ENCODE peak calls at places on chromosomes 13 and 19, in eight cellular contexts. N is lower leg skin, Q is heart left ventricle, E is transverse colon, D is A549, L is tibial nerve, C is Peyer's patch, G is adrenal gland. J is an unnamed sample.
A peak's percentile ranks its signal among the peaks of the same experiment; 100 is the strongest.

GRCh38 chr13:52726258-52726657 is 13.4 kb downstream of the CNMD start:
- DNase-seq in N (no peak), Q (no peak), E (no peak), D (no peak), L (no peak), C (no peak), G (no peak), J (no peak)

GRCh38 chr19:29442094-29442493 is 83.7 kb upstream of the VSTM2B start:
- DNase-seq in N (no peak), Q (no peak), E (no peak), D (no peak), L (no peak), C (no peak), G (no peak), J (no peak)

GRCh38 chr13:95560387-95560786 is 7.9 kb downstream of the CLDN10 start:
- DNase-seq in N (no peak), Q (no peak), E (no peak), D (no peak), L (no peak), C (no peak), G (no peak), J (no peak)

GRCh38 chr19:45103625-45104319 is 10.8 kb downstream of the PPP1R37 start:
- DNase-seq in N (no peak), Q (no peak), E (no peak), D (no peak), L (no peak), C (no peak), G (no peak), J (no peak)

GRCh38 chr13:20814224-20814910 is 40.6 kb upstream of the EEF1AKMT1 start:
- DNase-seq in N (peak; percentile 80), Q (peak; percentile 86), E (peak; percentile 60), D (peak; percentile 46), L (peak; percentile 70), C (peak; percentile 66), G (peak; percentile 83), J (no peak)

GRCh38 chr13:46648166-46648607 is 95.2 kb downstream of the LRCH1 start:
- DNase-seq in N (no peak), Q (no peak), E (peak; percentile 64), D (peak; percentile 33), L (no peak), C (no peak), G (no peak), J (peak; percentile 28)

GRCh38 chr13:58583961-58584360 is 952.4 kb downstream of the PCDH17 start:
- DNase-seq in N (no peak), Q (no peak), E (no peak), D (no peak), L (no peak), C (no peak), G (no peak), J (no peak)

GRCh38 chr13:90686438-90686837 is 661.0 kb upstream of the MIR17HG start:
- DNase-seq in N (peak; percentile 19), Q (no peak), E (no peak), D (peak; percentile 1), L (no peak), C (no peak), G (no peak), J (no peak)

GRCh38 chr13:40518481-40518882 is 148.0 kb downstream of the FOXO1 start:
- DNase-seq in N (no peak), Q (no peak), E (no peak), D (no peak), L (no peak), C (no peak), G (no peak), J (no peak)

GRCh38 chr19:10228393-10228792 is 2.7 kb downstream of the S1PR2 start:
- DNase-seq in N (no peak), Q (no peak), E (no peak), D (no peak), L (no peak), C (no peak), G (no peak), J (no peak)

GRCh38 chr13:111616203-111616602 is 295.8 kb downstream of the TEX29 start:
- DNase-seq in N (no peak), Q (no peak), E (no peak), D (no peak), L (no peak), C (no peak), G (no peak), J (no peak)

GRCh38 chr13:109297628-109298027 is 488.8 kb downstream of the IRS2 start:
- DNase-seq in N (no peak), Q (no peak), E (no peak), D (no peak), L (no peak), C (no peak), G (no peak), J (no peak)

GRCh38 chr13:27631156-27631555 is 9.5 kb downstream of the POLR1D start:
- DNase-seq in N (no peak), Q (no peak), E (no peak), D (no peak), L (no peak), C (no peak), G (no peak), J (no peak)

GRCh38 chr19:18023596-18024212 is 15.7 kb downstream of the ARRDC2 start:
- DNase-seq in N (peak; percentile 90), Q (peak; percentile 94), E (peak; percentile 78), D (no peak), L (peak; percentile 89), C (peak; percentile 67), G (peak; percentile 73), J (no peak)

GRCh38 chr19:51251453-51251790 is 542 bp downstream of the SIGLECL1 start:
- DNase-seq in N (no peak), Q (no peak), E (no peak), D (peak; percentile 12), L (no peak), C (no peak), G (no peak), J (no peak)

DNA sequence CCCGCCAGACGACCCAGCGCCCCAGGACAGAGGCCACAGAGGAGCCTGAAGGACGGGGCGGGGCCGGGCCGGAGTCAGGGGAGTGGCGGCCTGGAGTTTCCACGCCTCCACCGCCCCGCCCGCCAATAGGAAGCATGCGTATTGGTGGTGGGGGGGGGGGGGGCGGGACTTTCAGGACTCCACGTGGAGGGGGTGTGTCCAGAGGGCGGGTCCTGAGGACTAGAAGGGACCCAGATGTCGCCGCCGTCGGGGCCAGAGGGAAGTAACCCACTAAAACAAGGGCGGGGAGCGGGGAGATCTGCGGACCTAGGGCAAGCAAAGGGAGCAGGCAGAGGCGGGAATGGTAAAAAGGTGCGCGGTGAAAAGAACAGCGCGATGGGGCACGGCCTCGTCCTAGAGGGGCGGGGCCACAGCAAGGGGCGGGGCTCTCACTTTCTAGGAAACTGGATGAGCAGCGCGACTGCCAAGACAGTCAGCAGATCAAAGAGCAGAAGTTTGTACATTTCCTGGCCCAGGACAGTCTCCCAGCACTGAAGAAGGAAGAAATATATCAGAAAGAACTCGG is 2.8 kb upstream of the LENG1 start:
- DNase-seq in N (peak; percentile 81), Q (peak; percentile 90), E (peak; percentile 95), D (peak; percentile 89), L (peak; percentile 73), C (peak; percentile 96), G (peak; percentile 87), J (peak; percentile 93)
- TF ChIP-seq POLR2A in N (no peak), Q (no peak), E (no peak), D (no peak), L (no peak), C (peak; percentile 60), G (peak; percentile 33), J (no peak)

DNA sequence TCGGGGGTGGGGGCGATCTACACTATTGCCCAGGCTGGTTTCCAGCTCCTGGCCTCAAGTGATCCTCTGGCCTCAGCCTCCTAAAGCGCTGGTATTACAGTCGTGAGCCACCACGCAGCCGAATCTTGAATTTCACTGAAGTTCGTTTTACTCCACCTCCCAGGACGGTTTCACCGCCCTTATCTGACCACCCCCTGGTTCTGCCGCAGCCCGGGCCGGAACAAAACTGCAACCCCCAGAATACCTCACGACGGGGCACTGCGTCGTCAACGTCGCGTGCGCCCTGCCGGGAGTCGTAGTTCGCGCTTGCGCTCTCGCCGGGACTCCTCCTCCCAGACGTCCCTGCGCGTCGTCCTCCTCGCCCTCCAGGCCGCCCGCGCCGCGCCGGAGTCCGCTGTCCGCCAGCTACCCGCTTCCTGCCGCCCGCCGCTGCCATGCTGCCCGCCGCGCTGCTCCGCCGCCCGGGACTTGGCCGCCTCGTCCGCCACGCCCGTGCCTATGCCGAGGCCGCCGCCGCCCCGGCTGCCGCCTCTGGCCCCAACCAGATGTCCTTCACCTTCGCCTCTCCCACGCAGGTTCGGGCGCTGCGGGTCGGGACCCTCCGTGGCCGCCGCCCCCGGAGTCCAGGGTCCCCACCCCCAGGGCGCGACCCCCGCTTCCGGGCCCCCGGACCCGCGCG is at the start of gene ATP5F1D:
- DNase-seq in N (peak; percentile 91), Q (peak; percentile 98), E (peak; percentile 96), D (peak; percentile 94), L (peak; percentile 84), C (peak; percentile 96), G (peak; percentile 93), J (peak; percentile 98)
- TF ChIP-seq POLR2A in N (no peak), Q (peak; percentile 93), E (no peak), D (peak; percentile 71), L (peak; percentile 86), C (peak; percentile 76), G (peak; percentile 82), J (peak; percentile 72)

GRCh38 chr19:1281270-1281894 is 4.3 kb upstream of the EFNA2 start:
- DNase-seq in N (no peak), Q (no peak), E (no peak), D (no peak), L (no peak), C (no peak), G (no peak), J (no peak)

GRCh38 chr19:1278713-1279112 is 3.4 kb downstream of the FAM174C start:
- DNase-seq in N (no peak), Q (no peak), E (no peak), D (no peak), L (no peak), C (peak; percentile 52), G (no peak), J (no peak)

GRCh38 chr19:1279261-1279660 is 3.9 kb downstream of the FAM174C start:
- DNase-seq in N (no peak), Q (no peak), E (no peak), D (no peak), L (no peak), C (no peak), G (no peak), J (no peak)

GRCh38 chr19:1280588-1281269 is 4.9 kb upstream of the EFNA2 start:
- DNase-seq in N (no peak), Q (no peak), E (no peak), D (no peak), L (no peak), C (no peak), G (no peak), J (no peak)

GRCh38 chr19:1279782-1280341 is 4.5 kb downstream of the FAM174C start:
- DNase-seq in N (peak; percentile 71), Q (peak; percentile 91), E (peak; percentile 89), D (peak; percentile 83), L (peak; percentile 59), C (peak; percentile 91), G (peak; percentile 87), J (peak; percentile 83)
- TF ChIP-seq POLR2A in N (no peak), Q (no peak), E (no peak), D (no peak), L (no peak), C (no peak), G (no peak), J (no peak)

DNA sequence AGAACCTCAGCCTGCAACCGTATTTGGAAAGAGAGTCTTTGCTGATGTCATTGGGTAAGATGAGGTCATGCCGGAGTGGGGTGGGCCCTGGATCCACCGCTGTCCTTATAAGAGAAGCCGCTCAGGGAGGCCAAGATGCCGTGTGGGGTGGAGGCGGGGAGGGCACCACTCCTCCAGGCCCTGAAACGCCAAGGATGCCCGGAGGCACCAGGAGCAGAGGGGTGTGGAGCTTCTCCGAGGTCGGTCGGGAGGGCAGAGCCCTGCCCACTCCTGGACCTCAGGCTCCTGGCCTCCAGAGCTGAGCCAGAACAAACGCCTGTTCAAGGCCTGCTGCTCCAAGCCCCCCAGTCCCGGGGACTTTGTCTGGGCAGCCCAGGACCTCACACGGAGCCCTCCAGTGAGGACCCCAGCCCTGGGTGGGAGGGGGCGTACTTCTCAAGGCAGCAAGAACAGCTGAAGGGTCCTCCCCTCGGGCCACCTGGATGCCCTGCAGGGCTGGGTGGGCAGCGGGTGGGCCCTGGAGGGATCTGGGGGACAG is 29.9 kb downstream of the PIP5K1C start:
- DNase-seq in N (peak; percentile 59), Q (peak; percentile 83), E (peak; percentile 68), D (peak; percentile 77), L (peak; percentile 81), C (no peak), G (no peak), J (peak; percentile 89)
- TF ChIP-seq POLR2A in N (no peak), Q (peak; percentile 84), E (peak; percentile 63), D (no peak), L (peak; percentile 69), C (no peak), G (peak; percentile 33), J (no peak)